ENCODE peak calls at places on chromosomes 4 and X, in five cellular contexts. One of them, this sample, is unnamed.

GRCh38 chr4:48129307-48130014 is 4.6 kb downstream of the TXK start:
- DNase-seq in Right ventricle myocardium inferior: no peak
- DNase-seq in fibroblast of lung: no peak
- DNase-seq in HTR-8/SVneo: no peak
- DNase-seq in NCI-H2029 treated with DMSO at 0.1 percent for 48 hours: no peak
- DNase-seq in this sample: no peak

GRCh38 chrX:22999696-23000223 is at the start of gene DDX53:
- DNase-seq in Right ventricle myocardium inferior: no peak
- DNase-seq in fibroblast of lung: no peak
- DNase-seq in HTR-8/SVneo: peak
- DNase-seq in NCI-H2029 treated with DMSO at 0.1 percent for 48 hours: no peak
- DNase-seq in this sample: no peak

GRCh38 chr4:78512357-78512920 is 39.1 kb upstream of the ANXA3 start:
- DNase-seq in Right ventricle myocardium inferior: no peak
- DNase-seq in fibroblast of lung: no peak
- DNase-seq in HTR-8/SVneo: no peak
- DNase-seq in NCI-H2029 treated with DMSO at 0.1 percent for 48 hours: no peak
- DNase-seq in this sample: no peak

GRCh38 chr4:26753642-26754041 is 107.0 kb upstream of the STIM2 start:
- DNase-seq in Right ventricle myocardium inferior: no peak
- DNase-seq in fibroblast of lung: peak
- DNase-seq in HTR-8/SVneo: no peak
- DNase-seq in NCI-H2029 treated with DMSO at 0.1 percent for 48 hours: peak
- DNase-seq in this sample: no peak

GRCh38 chr4:108834787-108835384 is 72.0 kb upstream of the ETNPPL start:
- DNase-seq in Right ventricle myocardium inferior: no peak
- DNase-seq in fibroblast of lung: peak
- DNase-seq in HTR-8/SVneo: peak
- DNase-seq in NCI-H2029 treated with DMSO at 0.1 percent for 48 hours: no peak
- DNase-seq in this sample: peak

GRCh38 chr4:84403656-84404055 is 95.4 kb downstream of the NKX6-1 start:
- DNase-seq in Right ventricle myocardium inferior: no peak
- DNase-seq in fibroblast of lung: peak
- DNase-seq in HTR-8/SVneo: no peak
- DNase-seq in NCI-H2029 treated with DMSO at 0.1 percent for 48 hours: no peak
- DNase-seq in this sample: peak

GRCh38 chr4:6087669-6088068 is 69.4 kb upstream of the C4orf50 start:
- DNase-seq in Right ventricle myocardium inferior: no peak
- DNase-seq in fibroblast of lung: peak
- DNase-seq in HTR-8/SVneo: peak
- DNase-seq in NCI-H2029 treated with DMSO at 0.1 percent for 48 hours: peak
- DNase-seq in this sample: no peak

GRCh38 chr4:24482871-24483270 is 101.5 kb downstream of the DHX15 start:
- DNase-seq in Right ventricle myocardium inferior: no peak
- DNase-seq in fibroblast of lung: peak
- DNase-seq in HTR-8/SVneo: no peak
- DNase-seq in NCI-H2029 treated with DMSO at 0.1 percent for 48 hours: no peak
- DNase-seq in this sample: no peak

GRCh38 chr4:186029731-186030421 is 39.1 kb upstream of the TLR3 start:
- DNase-seq in Right ventricle myocardium inferior: peak
- DNase-seq in fibroblast of lung: peak
- DNase-seq in HTR-8/SVneo: no peak
- DNase-seq in NCI-H2029 treated with DMSO at 0.1 percent for 48 hours: peak
- DNase-seq in this sample: peak

GRCh38 chr4:134313591-134313990 is 112.0 kb upstream of the PABPC4L start:
- DNase-seq in Right ventricle myocardium inferior: no peak
- DNase-seq in fibroblast of lung: peak
- DNase-seq in HTR-8/SVneo: no peak
- DNase-seq in NCI-H2029 treated with DMSO at 0.1 percent for 48 hours: no peak
- DNase-seq in this sample: no peak

GRCh38 chr4:161577604-161578301 is 586.0 kb downstream of the FSTL5 start:
- DNase-seq in Right ventricle myocardium inferior: no peak
- DNase-seq in fibroblast of lung: peak
- DNase-seq in HTR-8/SVneo: peak
- DNase-seq in NCI-H2029 treated with DMSO at 0.1 percent for 48 hours: no peak
- DNase-seq in this sample: peak

GRCh38 chr4:153081693-153082092 is 122.5 kb upstream of the TRIM2 start:
- DNase-seq in Right ventricle myocardium inferior: no peak
- DNase-seq in fibroblast of lung: no peak
- DNase-seq in HTR-8/SVneo: no peak
- DNase-seq in NCI-H2029 treated with DMSO at 0.1 percent for 48 hours: no peak
- DNase-seq in this sample: no peak

GRCh38 chr4:101954975-101955678 is 164.6 kb downstream of the BANK1 start:
- DNase-seq in Right ventricle myocardium inferior: no peak
- DNase-seq in fibroblast of lung: peak
- DNase-seq in HTR-8/SVneo: no peak
- DNase-seq in NCI-H2029 treated with DMSO at 0.1 percent for 48 hours: no peak
- DNase-seq in this sample: no peak

GRCh38 chrX:66408507-66408906 is 230.4 kb downstream of the EDA2R start:
- DNase-seq in Right ventricle myocardium inferior: no peak
- DNase-seq in fibroblast of lung: no peak
- DNase-seq in HTR-8/SVneo: no peak
- DNase-seq in NCI-H2029 treated with DMSO at 0.1 percent for 48 hours: no peak
- DNase-seq in this sample: no peak

GRCh38 chr4:21802406-21802805 is 146.2 kb downstream of the KCNIP4 start:
- DNase-seq in Right ventricle myocardium inferior: no peak
- DNase-seq in fibroblast of lung: peak
- DNase-seq in HTR-8/SVneo: peak
- DNase-seq in NCI-H2029 treated with DMSO at 0.1 percent for 48 hours: no peak
- DNase-seq in this sample: peak

GRCh38 chrX:8083276-8083675 is 87.8 kb downstream of the VCX2 start:
- DNase-seq in Right ventricle myocardium inferior: no peak
- DNase-seq in fibroblast of lung: peak
- DNase-seq in HTR-8/SVneo: no peak
- DNase-seq in NCI-H2029 treated with DMSO at 0.1 percent for 48 hours: no peak
- DNase-seq in this sample: no peak

GRCh38 chr4:105058177-105058812 is 88.4 kb upstream of the TET2 start:
- DNase-seq in Right ventricle myocardium inferior: no peak
- DNase-seq in fibroblast of lung: peak
- DNase-seq in HTR-8/SVneo: no peak
- DNase-seq in NCI-H2029 treated with DMSO at 0.1 percent for 48 hours: no peak
- DNase-seq in this sample: no peak

This sample was measured in AG08395.